ENCODE peak calls at places on chromosomes 5 and 9, in eight cellular contexts. C, H, R, V, M, L, T and D are unnamed samples.

GRCh38 chr5:2324788-2325187 is 426.7 kb downstream of the IRX2 start:
- DNase-seq in C (no peak), H (no peak), R (no peak), V (no peak), M (no peak), L (no peak), T (no peak), D (no peak)

GRCh38 chr5:148913985-148914421 is 87.6 kb downstream of the ADRB2 start:
- DNase-seq in C (no peak), H (no peak), R (peak), V (no peak), M (no peak), L (no peak), T (no peak), D (no peak)

GRCh38 chr5:131209506-131210191 is 38.9 kb downstream of the LYRM7 start:
- DNase-seq in C (no peak), H (no peak), R (no peak), V (no peak), M (peak), L (peak), T (no peak), D (no peak)

GRCh38 chr5:95731571-95732554 is 727 bp downstream of the RHOBTB3 start:
- DNase-seq in C (peak), H (no peak), R (peak), V (peak), M (peak), L (peak), T (peak), D (no peak)

GRCh38 chr5:100970646-100971045 is 67.6 kb upstream of the ST8SIA4 start:
- DNase-seq in C (no peak), H (no peak), R (no peak), V (no peak), M (no peak), L (no peak), T (no peak), D (no peak)

GRCh38 chr5:81750308-81751008 is 439 bp downstream of the SSBP2 start:
- DNase-seq in C (peak), H (no peak), R (no peak), V (peak), M (peak), L (peak), T (no peak), D (no peak)

GRCh38 chr9:7097785-7098420 is 340.1 kb downstream of the KDM4C start:
- DNase-seq in C (no peak), H (no peak), R (peak), V (no peak), M (no peak), L (no peak), T (no peak), D (no peak)

GRCh38 chr9:123584202-123585176 is 228.5 kb downstream of the CRB2 start:
- DNase-seq in C (peak), H (no peak), R (no peak), V (no peak), M (no peak), L (no peak), T (no peak), D (no peak)

GRCh38 chr9:6758418-6759113 is 793 bp downstream of the KDM4C start:
- DNase-seq in C (peak), H (no peak), R (peak), V (peak), M (peak), L (peak), T (no peak), D (peak)

GRCh38 chr5:180604271-180604670 is 13.0 kb upstream of the SCGB3A1 start:
- DNase-seq in C (peak), H (no peak), R (no peak), V (no peak), M (no peak), L (no peak), T (no peak), D (no peak)

GRCh38 chr5:81779125-81779934 is 28.4 kb upstream of the SSBP2 start:
- DNase-seq in C (peak), H (peak), R (peak), V (peak), M (no peak), L (peak), T (peak), D (no peak)

GRCh38 chr5:14190194-14191164 is 47.3 kb downstream of the TRIO start:
- DNase-seq in C (no peak), H (no peak), R (peak), V (no peak), M (no peak), L (peak), T (no peak), D (no peak)

GRCh38 chr5:5650242-5650641 is 227.8 kb downstream of the ICE1 start:
- DNase-seq in C (no peak), H (no peak), R (peak), V (no peak), M (no peak), L (no peak), T (no peak), D (no peak)

GRCh38 chr5:166594552-166594951 is 1696.9 kb upstream of the WWC1 start:
- DNase-seq in C (no peak), H (no peak), R (peak), V (no peak), M (no peak), L (no peak), T (no peak), D (no peak)

GRCh38 chr9:80061940-80062339 is 490.2 kb downstream of the TLE4 start:
- DNase-seq in C (no peak), H (no peak), R (peak), V (no peak), M (peak), L (no peak), T (no peak), D (no peak)

GRCh38 chr5:1051366-1051720 is 42.7 kb downstream of the NKD2 start:
- DNase-seq in C (no peak), H (no peak), R (no peak), V (no peak), M (no peak), L (no peak), T (no peak), D (no peak)

GRCh38 chr5:62767650-62768049 is 189.0 kb downstream of the LRRC70 start:
- DNase-seq in C (no peak), H (no peak), R (no peak), V (no peak), M (no peak), L (no peak), T (no peak), D (no peak)

GRCh38 chr5:143002459-143003327 is 232.5 kb downstream of the ARHGAP26 start:
- DNase-seq in C (no peak), H (no peak), R (peak), V (peak), M (no peak), L (peak), T (no peak), D (no peak)

GRCh38 chr5:91114658-91115057 is 268.5 kb downstream of the ARRDC3 start:
- DNase-seq in C (no peak), H (no peak), R (peak), V (peak), M (no peak), L (no peak), T (no peak), D (no peak)

GRCh38 chr5:71789746-71790145 is 70.7 kb downstream of the CARTPT start:
- DNase-seq in C (no peak), H (no peak), R (no peak), V (no peak), M (no peak), L (no peak), T (no peak), D (no peak)

GRCh38 chr5:54658014-54658413 is 140.5 kb downstream of the SNX18 start:
- DNase-seq in C (no peak), H (no peak), R (peak), V (no peak), M (no peak), L (no peak), T (no peak), D (no peak)

GRCh38 chr5:16784088-16784487 is 152.0 kb downstream of the MYO10 start:
- DNase-seq in C (no peak), H (no peak), R (peak), V (peak), M (no peak), L (no peak), T (no peak), D (no peak)

GRCh38 chr9:114027159-114027895 is 50.8 kb downstream of the AMBP start:
- DNase-seq in C (no peak), H (no peak), R (no peak), V (no peak), M (no peak), L (no peak), T (no peak), D (peak)

GRCh38 chr9:73869261-73869660 is 627.9 kb upstream of the RORB start:
- DNase-seq in C (no peak), H (no peak), R (peak), V (no peak), M (no peak), L (no peak), T (no peak), D (no peak)

GRCh38 chr9:92965759-92966517 is 18.6 kb downstream of the FGD3 start:
- DNase-seq in C (peak), H (no peak), R (no peak), V (no peak), M (no peak), L (no peak), T (no peak), D (no peak)

GRCh38 chr5:108878756-108879155 is 131.1 kb downstream of the FER start:
- DNase-seq in C (no peak), H (no peak), R (no peak), V (no peak), M (peak), L (no peak), T (no peak), D (no peak)

GRCh38 chr5:147234098-147234824 is 565 bp upstream of the STK32A start:
- DNase-seq in C (no peak), H (no peak), R (no peak), V (no peak), M (peak), L (peak), T (no peak), D (no peak)

GRCh38 chr9:81829201-81829882 is 98.9 kb upstream of the SPATA31D4 start:
- DNase-seq in C (no peak), H (no peak), R (no peak), V (no peak), M (no peak), L (no peak), T (no peak), D (no peak)

GRCh38 chr5:147708708-147709107 is 73.8 kb downstream of the JAKMIP2 start:
- DNase-seq in C (no peak), H (no peak), R (no peak), V (no peak), M (no peak), L (no peak), T (no peak), D (no peak)

GRCh38 chr9:93268551-93269314 is 84.8 kb downstream of the WNK2 start:
- DNase-seq in C (peak), H (no peak), R (no peak), V (no peak), M (no peak), L (peak), T (no peak), D (peak)

GRCh38 chr5:180330810-180331646 is 22.1 kb downstream of the GFPT2 start:
- DNase-seq in C (no peak), H (no peak), R (peak), V (peak), M (no peak), L (peak), T (peak), D (peak)

GRCh38 chr9:6121707-6122106 is 93.9 kb upstream of the IL33 start:
- DNase-seq in C (no peak), H (no peak), R (peak), V (no peak), M (no peak), L (no peak), T (no peak), D (no peak)

GRCh38 chr5:69335341-69335975 is 2.9 kb upstream of the CCDC125 start:
- DNase-seq in C (no peak), H (no peak), R (no peak), V (no peak), M (no peak), L (no peak), T (no peak), D (no peak)

GRCh38 chr5:56262269-56262668 is 29.1 kb upstream of the ANKRD55 start:
- DNase-seq in C (no peak), H (no peak), R (no peak), V (no peak), M (no peak), L (no peak), T (no peak), D (no peak)

GRCh38 chr9:69594180-69594579 is 78.0 kb downstream of the APBA1 start:
- DNase-seq in C (no peak), H (no peak), R (no peak), V (no peak), M (no peak), L (peak), T (no peak), D (no peak)

GRCh38 chr9:79196606-79197005 is 375.2 kb upstream of the TLE4 start:
- DNase-seq in C (no peak), H (no peak), R (peak), V (no peak), M (no peak), L (no peak), T (no peak), D (no peak)

GRCh38 chr9:13480688-13481087 is 201.2 kb upstream of the MPDZ start:
- DNase-seq in C (no peak), H (no peak), R (peak), V (no peak), M (no peak), L (no peak), T (no peak), D (no peak)

GRCh38 chr9:114906922-114907571 is 23.3 kb downstream of the TNFSF8 start:
- DNase-seq in C (no peak), H (no peak), R (peak), V (no peak), M (peak), L (no peak), T (no peak), D (no peak)

GRCh38 chr9:129549684-129550083 is 71.2 kb downstream of the C9orf50 start:
- DNase-seq in C (no peak), H (no peak), R (peak), V (peak), M (no peak), L (no peak), T (no peak), D (no peak)

GRCh38 chr9:129550199-129550839 is 70.6 kb downstream of the C9orf50 start:
- DNase-seq in C (peak), H (no peak), R (peak), V (peak), M (no peak), L (peak), T (peak), D (peak)

GRCh38 chr9:129548571-129549135 is 72.2 kb downstream of the C9orf50 start:
- DNase-seq in C (no peak), H (no peak), R (no peak), V (peak), M (no peak), L (no peak), T (no peak), D (no peak)

GRCh38 chr9:129547869-129548570 is 72.9 kb downstream of the C9orf50 start:
- DNase-seq in C (no peak), H (no peak), R (no peak), V (no peak), M (no peak), L (no peak), T (no peak), D (no peak)

DNA sequence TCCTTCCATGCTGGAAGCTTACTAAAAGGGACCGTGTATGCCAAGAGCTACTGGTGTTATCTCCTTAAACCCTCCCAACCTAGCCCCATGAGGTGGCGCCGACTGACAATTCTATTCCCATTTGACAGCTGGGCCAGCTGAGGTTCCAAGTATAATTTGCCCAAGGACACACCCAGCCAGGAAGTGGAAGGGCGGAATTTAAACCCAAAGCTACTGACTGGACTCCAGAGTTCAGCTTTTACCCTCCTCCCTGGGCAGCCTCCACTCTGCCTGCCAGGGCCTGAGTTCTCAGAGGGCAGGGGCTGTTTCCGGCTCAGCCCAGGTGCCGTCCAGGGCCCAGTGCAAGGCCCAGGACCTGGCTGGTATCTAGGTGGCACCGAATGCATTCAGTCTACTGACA is 71.8 kb downstream of the C9orf50 start:
- DNase-seq in C (no peak), H (no peak), R (no peak), V (no peak), M (no peak), L (no peak), T (no peak), D (no peak)
- H3K27ac ChIP-seq in C (peak), H (peak), R (no peak), V (peak), M (no peak), L (no peak), T (peak), D (peak)

GRCh38 chr5:41924872-41925554 is at the start of gene FBXO4:
- DNase-seq in C (peak), H (peak), R (peak), V (peak), M (peak), L (peak), T (peak), D (peak)
- TF ChIP-seq CTCF in C (peak), H (peak), R (peak), V (peak), M (peak), L (peak), T (peak), D (peak)

DNA sequence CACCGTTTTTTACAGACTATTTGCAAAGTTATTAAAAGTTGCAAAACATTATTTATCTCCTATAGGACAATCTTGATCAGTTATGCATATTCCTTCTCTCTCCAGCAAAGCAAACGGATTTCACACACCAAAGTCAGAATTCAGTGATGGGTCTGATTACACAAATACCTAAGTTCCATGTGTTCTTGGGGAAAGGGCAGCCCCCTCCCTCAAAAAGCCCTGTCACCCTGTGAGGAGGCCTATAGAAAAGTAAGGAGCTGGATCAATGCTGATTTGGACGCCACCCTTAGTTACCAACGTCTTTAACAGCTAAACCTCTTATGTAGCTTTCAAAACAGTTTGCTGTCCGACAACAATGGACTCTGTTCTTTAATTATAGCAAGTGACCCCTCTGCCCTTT is 6.4 kb downstream of the ZNF608 start:
- DNase-seq in C (no peak), H (no peak), R (no peak), V (no peak), M (peak), L (no peak), T (no peak), D (no peak)
- H3K27ac ChIP-seq in C (peak), H (no peak), R (peak), V (no peak), M (peak), L (peak), T (no peak), D (no peak)

GRCh38 chr9:33229359-33230120 is 10.4 kb upstream of the SPINK4 start:
- DNase-seq in C (peak), H (no peak), R (no peak), V (no peak), M (peak), L (peak), T (no peak), D (no peak)
- TF ChIP-seq CTCF in C (peak), H (no peak), R (no peak), V (no peak), M (peak), L (no peak), T (no peak), D (no peak)

GRCh38 chr5:169115725-169116124 is 185.2 kb downstream of the SLIT3 start:
- DNase-seq in C (no peak), H (no peak), R (no peak), V (no peak), M (no peak), L (no peak), T (no peak), D (no peak)

GRCh38 chr5:169119287-169120048 is 181.5 kb downstream of the SLIT3 start:
- DNase-seq in C (no peak), H (no peak), R (no peak), V (no peak), M (no peak), L (no peak), T (no peak), D (no peak)

GRCh38 chr5:169114466-169114865 is 186.5 kb downstream of the SLIT3 start:
- DNase-seq in C (no peak), H (no peak), R (no peak), V (no peak), M (no peak), L (no peak), T (no peak), D (no peak)

GRCh38 chr5:169121631-169122420 is 179.1 kb downstream of the SLIT3 start:
- DNase-seq in C (no peak), H (no peak), R (peak), V (no peak), M (no peak), L (no peak), T (no peak), D (no peak)

GRCh38 chr5:169116961-169117461 is 183.9 kb downstream of the SLIT3 start:
- DNase-seq in C (no peak), H (peak), R (no peak), V (peak), M (peak), L (no peak), T (no peak), D (no peak)
- H3K27ac ChIP-seq in C (no peak), H (peak), R (no peak), V (peak), M (no peak), L (no peak), T (no peak), D (peak)

DNA sequence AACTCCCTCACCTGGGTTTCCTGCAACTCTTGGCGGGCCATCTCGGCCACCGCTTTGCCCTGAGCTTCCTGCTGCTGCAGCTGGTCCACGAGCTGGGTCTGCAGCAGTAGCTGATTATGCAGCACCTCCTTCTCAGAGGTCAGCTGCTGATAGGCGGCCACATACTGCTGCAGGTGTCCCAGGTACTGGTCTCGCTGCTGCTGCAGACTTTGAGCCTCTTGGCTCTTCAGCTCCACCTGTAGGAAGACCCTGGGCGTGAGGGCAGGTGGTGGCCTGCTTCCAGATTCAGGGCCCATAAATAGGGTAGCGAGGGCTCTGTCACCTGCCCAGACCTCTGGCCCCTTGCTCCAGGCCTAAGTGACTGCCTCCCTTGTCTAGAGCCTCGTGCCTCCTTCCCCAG is 16.7 kb downstream of the GOLGA2 start:
- DNase-seq in C (no peak), H (no peak), R (no peak), V (no peak), M (no peak), L (no peak), T (no peak), D (no peak)
- TF ChIP-seq CTCF in C (no peak), H (no peak), R (no peak), V (no peak), M (peak), L (no peak), T (no peak), D (no peak)

GRCh38 chr9:88198346-88198807 is 60.1 kb upstream of the SPATA31C2 start:
- DNase-seq in C (no peak), H (no peak), R (peak), V (no peak), M (no peak), L (peak), T (no peak), D (no peak)

GRCh38 chr9:88196456-88196855 is 58.2 kb upstream of the SPATA31C2 start:
- DNase-seq in C (no peak), H (no peak), R (no peak), V (no peak), M (no peak), L (peak), T (no peak), D (no peak)

GRCh38 chr9:88197781-88198345 is 59.6 kb upstream of the SPATA31C2 start:
- DNase-seq in C (no peak), H (no peak), R (peak), V (no peak), M (no peak), L (no peak), T (no peak), D (no peak)

GRCh38 chr9:88197016-88197415 is 58.7 kb upstream of the SPATA31C2 start:
- DNase-seq in C (no peak), H (no peak), R (peak), V (no peak), M (peak), L (peak), T (peak), D (no peak)

DNA sequence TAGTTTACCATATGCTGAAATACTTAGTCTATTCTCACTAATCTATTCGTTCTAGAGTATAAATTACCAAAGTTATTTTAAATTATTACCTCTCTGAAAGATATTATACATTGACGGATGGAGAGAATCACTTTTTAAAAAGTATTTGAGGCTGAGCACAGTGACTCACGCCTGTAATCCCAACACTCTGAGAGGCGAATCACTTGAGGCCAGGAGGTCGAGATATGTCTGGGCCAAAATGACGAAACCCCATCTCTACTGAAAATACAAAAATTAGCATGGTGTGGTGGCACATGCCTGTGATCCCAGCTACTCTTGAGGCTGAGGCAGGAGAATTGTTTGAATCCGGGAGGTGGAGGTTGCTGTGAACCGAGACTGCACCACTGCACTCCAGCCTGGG is 64.0 kb upstream of the SPATA31C2 start:
- DNase-seq in C (no peak), H (no peak), R (no peak), V (no peak), M (no peak), L (no peak), T (no peak), D (no peak)
- H3K27ac ChIP-seq in C (no peak), H (no peak), R (no peak), V (no peak), M (no peak), L (no peak), T (no peak), D (no peak)